ENCODE peak calls at places on chromosomes 2 and 18, in eight cellular contexts. V is Peyer's patch; B is left ventricle myocardium inferior; P is heart right ventricle; A is A549; I is fibroblast of lung; D is A673; N is effector memory CD4-positive, alpha-beta T cell. M is an unnamed sample. For H3K9me3, the result is how much of the 10 kb centered on the place peaks cover.

GRCh38 chr2:169509230-169509917 is at the start of gene KLHL41:
- DNase-seq in N (no peak), V (no peak), P (no peak), D (peak), B (no peak), I (peak), A (no peak), M (no peak)

GRCh38 chr2:59425292-59425691 is 1128.2 kb downstream of the BCL11A start:
- DNase-seq in D (no peak), V (no peak), B (no peak), A (peak), I (no peak), P (no peak), N (no peak), M (no peak)

GRCh38 chr2:162058973-162059668 is 14.9 kb downstream of the DPP4 start:
- DNase-seq in A (no peak), I (peak), D (no peak), P (no peak), N (no peak), V (no peak), B (no peak), M (no peak)

GRCh38 chr2:150023044-150023443 is 435.5 kb upstream of the MMADHC start:
- DNase-seq in D (no peak), N (no peak), P (no peak), V (no peak), A (no peak), I (peak), B (no peak), M (no peak)

GRCh38 chr2:105515581-105516415 is 116.9 kb upstream of the FHL2 start:
- DNase-seq in V (no peak), A (no peak), B (peak), I (peak), N (no peak), D (no peak), P (peak), M (no peak)

GRCh38 chr2:166516712-166517303 is 22.8 kb upstream of the SCN7A start:
- DNase-seq in P (peak), N (no peak), A (peak), I (peak), V (no peak), D (peak), B (no peak), M (no peak)

GRCh38 chr18:62183578-62184195 is 3.2 kb downstream of the PIGN start:
- DNase-seq in A (peak), B (no peak), P (peak), D (peak), I (peak), V (no peak), N (peak), M (peak)

GRCh38 chr2:235332240-235332890 is 161.5 kb upstream of the AGAP1 start:
- DNase-seq in I (no peak), D (no peak), A (no peak), P (no peak), B (no peak), V (no peak), N (no peak), M (peak)

GRCh38 chr2:138827426-138828054 is 47.4 kb upstream of the NXPH2 start:
- DNase-seq in V (no peak), N (no peak), B (no peak), D (peak), I (peak), P (no peak), A (peak), M (peak)

GRCh38 chr2:236578980-236579745 is 9.5 kb downstream of the ACKR3 start:
- DNase-seq in A (no peak), B (no peak), I (no peak), P (no peak), N (no peak), D (no peak), V (no peak), M (no peak)

GRCh38 chr2:114049826-114050225 is 159.9 kb downstream of the ACTR3 start:
- DNase-seq in B (no peak), I (no peak), D (no peak), V (no peak), P (no peak), N (no peak), A (no peak), M (peak)

GRCh38 chr2:162890690-162891311 is 52.2 kb upstream of the KCNH7 start:
- DNase-seq in D (peak), P (no peak), I (peak), N (no peak), A (peak), V (no peak), B (no peak), M (peak)

GRCh38 chr2:241123816-241124536 is 21.9 kb upstream of the MTERF4 start:
- DNase-seq in B (no peak), D (no peak), P (no peak), I (no peak), A (no peak), N (peak), V (no peak), M (no peak)

GRCh38 chr2:69335291-69335690 is 51.7 kb downstream of the GFPT1 start:
- DNase-seq in V (no peak), D (no peak), A (no peak), I (no peak), B (no peak), P (no peak), N (no peak), M (no peak)

GRCh38 chr2:193538061-193538460 is 1343.3 kb upstream of the TMEFF2 start:
- DNase-seq in V (no peak), A (no peak), B (no peak), P (no peak), N (no peak), I (no peak), D (no peak), M (no peak)

GRCh38 chr2:201137505-201138400 is 21.8 kb downstream of the CFLAR start:
- DNase-seq in P (no peak), B (no peak), D (no peak), A (no peak), N (no peak), V (no peak), I (no peak), M (peak)

GRCh38 chr18:79616651-79617518 is 62.7 kb upstream of the CTDP1 start:
- DNase-seq in B (no peak), A (no peak), N (no peak), D (peak), I (peak), P (no peak), V (no peak), M (no peak)

GRCh38 chr2:79181617-79182016 is 22.1 kb upstream of the REG3A start:
- DNase-seq in B (no peak), V (no peak), A (no peak), I (no peak), N (no peak), P (no peak), D (no peak), M (no peak)

GRCh38 chr2:179036353-179036905 is 13.5 kb downstream of the CCDC141 start:
- DNase-seq in V (no peak), B (no peak), P (peak), N (no peak), I (no peak), D (no peak), A (no peak), M (no peak)

GRCh38 chr2:134663451-134663850 is 55.3 kb downstream of the TMEM163 start:
- DNase-seq in I (no peak), A (no peak), P (no peak), V (no peak), N (no peak), D (no peak), B (no peak), M (no peak)

GRCh38 chr2:23988371-23988770 is 21.5 kb upstream of the MFSD2B start:
- DNase-seq in A (peak), D (peak), V (no peak), P (no peak), I (no peak), N (no peak), B (no peak), M (peak)

GRCh38 chr18:76707534-76707933 is 114.8 kb upstream of the ZNF236 start:
- DNase-seq in D (no peak), B (no peak), P (no peak), V (no peak), I (no peak), A (no peak), N (no peak), M (no peak)

GRCh38 chr18:9067823-9068222 is 34.7 kb upstream of the NDUFV2 start:
- DNase-seq in I (no peak), A (no peak), D (no peak), V (no peak), N (no peak), P (no peak), B (no peak), M (peak)

GRCh38 chr2:121694398-121695178 is 42.1 kb downstream of the NIFK start:
- DNase-seq in I (peak), N (no peak), A (no peak), B (no peak), V (no peak), D (no peak), P (no peak), M (no peak)

DNA sequence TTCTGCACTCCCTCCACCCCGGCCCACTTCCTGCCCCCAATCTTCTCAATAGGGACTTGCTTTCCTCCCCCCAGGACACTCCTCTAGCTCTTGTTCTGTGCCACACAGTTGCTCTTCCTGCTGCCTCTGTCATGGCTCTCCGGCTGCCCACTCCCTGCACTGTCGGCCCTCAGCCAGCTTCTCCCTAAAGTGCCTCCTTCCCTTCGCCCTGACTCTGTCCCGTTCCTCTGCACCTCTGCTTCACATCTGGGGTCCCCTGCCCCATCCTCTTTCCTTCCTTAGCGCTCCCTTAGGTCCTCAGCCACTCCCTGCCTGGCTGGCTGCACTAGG is 132.1 kb downstream of the CABLES1 start:
- DNase-seq in V (no peak), B (no peak), P (no peak), N (no peak), D (no peak), I (no peak), A (no peak), M (no peak)
- H3K9me3 ChIP-seq in V (under half), B (under half), P (under half), N (under half), D (under half), I (under half), A (under half), M (under half)

DNA sequence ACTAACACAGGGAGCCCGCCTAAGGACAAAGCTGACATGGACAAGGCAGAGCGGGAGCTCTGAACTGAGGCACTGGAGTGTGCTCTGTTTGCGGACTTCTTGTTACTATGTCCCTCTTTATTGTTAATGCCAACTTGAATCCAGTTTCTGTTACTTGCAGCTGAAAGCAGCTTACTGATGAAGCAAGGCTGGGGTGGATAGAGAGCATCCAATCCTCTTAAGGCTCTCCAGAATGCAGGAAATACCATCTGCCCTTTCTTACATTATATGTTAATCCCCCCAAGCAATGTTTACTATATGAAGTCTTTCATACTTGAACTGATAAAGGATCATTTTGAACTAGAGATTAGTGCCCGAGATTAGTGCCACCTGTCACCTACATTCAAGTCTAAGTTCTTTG is 9.4 kb downstream of the FAM210A start:
- DNase-seq in D (no peak), B (no peak), N (no peak), V (no peak), I (no peak), P (no peak), A (no peak), M (no peak)
- H3K9me3 ChIP-seq in D (under half), B (under half), N (under half), V (under half), I (under half), P (under half), A (under half), M (under half)

DNA sequence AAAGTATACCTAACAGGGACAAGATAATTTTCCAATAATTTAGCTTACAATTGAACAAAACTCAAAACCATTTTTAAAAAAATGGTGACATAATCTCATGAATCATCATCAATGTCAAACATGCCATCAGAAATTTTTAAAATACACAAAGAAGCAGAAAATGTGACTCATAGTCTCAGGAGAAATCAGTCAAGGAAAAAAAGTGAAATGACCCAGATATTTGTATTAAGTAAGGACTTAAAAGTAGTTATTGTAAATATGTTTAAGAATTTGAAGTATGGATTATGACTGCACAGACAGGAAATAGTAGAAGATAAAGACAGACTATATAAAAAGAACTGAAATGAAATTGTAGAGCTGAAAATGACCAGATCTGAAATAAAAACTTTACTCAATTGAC is 473.9 kb upstream of the SYT4 start:
- DNase-seq in D (peak), N (no peak), I (peak), V (no peak), A (no peak), P (no peak), B (no peak), M (no peak)
- H3K9me3 ChIP-seq in D (under half), N (under half), I (under half), V (under half), A (under half), P (under half), B (under half), M (under half)

GRCh38 chr2:64955467-64955866 is 33.7 kb upstream of the SLC1A4 start:
- DNase-seq in D (no peak), V (no peak), P (no peak), A (no peak), N (no peak), I (no peak), B (no peak), M (no peak)

GRCh38 chr2:64960819-64961218 is 28.4 kb upstream of the SLC1A4 start:
- DNase-seq in I (no peak), V (no peak), N (no peak), A (no peak), P (no peak), B (no peak), D (no peak), M (no peak)

GRCh38 chr2:64963719-64964118 is 25.5 kb upstream of the SLC1A4 start:
- DNase-seq in I (no peak), A (no peak), V (no peak), N (no peak), D (no peak), B (no peak), P (no peak), M (no peak)

GRCh38 chr2:64957114-64957903 is 31.9 kb upstream of the SLC1A4 start:
- DNase-seq in I (no peak), D (no peak), N (no peak), A (no peak), B (no peak), V (no peak), P (no peak), M (no peak)

GRCh38 chr2:64958556-64958955 is 30.6 kb upstream of the SLC1A4 start:
- DNase-seq in N (no peak), P (no peak), V (no peak), A (no peak), B (no peak), D (no peak), I (no peak), M (no peak)
- H3K9me3 ChIP-seq in N (under half), P (under half), V (under half), A (under half), B (under half), D (under half), I (under half), M (under half)

DNA sequence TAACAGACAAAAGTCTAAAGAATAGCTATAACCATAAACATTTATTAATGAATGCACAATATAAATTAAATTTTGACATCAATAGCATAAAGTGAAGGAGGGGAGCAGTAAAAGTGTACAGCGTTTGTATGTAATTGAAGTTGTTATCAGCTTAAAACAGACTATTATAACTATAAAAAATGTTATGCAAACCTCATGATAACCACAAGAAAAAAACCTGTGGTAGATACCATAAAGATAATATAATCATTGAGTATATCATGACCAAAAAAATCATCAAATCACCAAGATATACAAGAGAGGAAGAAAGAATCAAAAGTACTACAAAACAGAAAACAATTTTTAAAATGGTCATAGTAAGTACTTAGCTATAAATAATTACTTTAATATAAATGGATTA is 122.0 kb upstream of the ID2 start:
- DNase-seq in I (no peak), V (no peak), A (no peak), B (no peak), P (no peak), N (no peak), D (no peak), M (no peak)
- H3K9me3 ChIP-seq in I (under half), V (under half), A (under half), B (under half), P (under half), N (under half), D (under half), M (under half)

DNA sequence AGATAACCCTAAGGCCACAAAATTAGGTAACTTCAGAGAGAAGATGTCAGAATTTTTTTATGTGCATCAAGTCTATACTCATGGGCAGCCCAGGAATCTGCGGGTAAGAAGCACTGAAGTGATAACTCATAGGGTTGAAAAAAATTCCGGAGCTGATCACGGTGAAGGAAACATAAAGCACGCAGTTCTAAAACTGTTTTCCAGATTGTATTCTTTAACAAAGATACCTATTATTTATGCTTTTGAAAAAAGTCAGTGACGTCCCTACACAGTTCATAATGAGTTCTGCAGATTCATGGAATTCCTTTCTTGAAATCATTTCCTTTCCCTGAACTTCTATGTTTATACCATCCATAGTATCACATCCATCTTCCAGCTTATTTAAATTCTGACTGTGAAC is 263.4 kb downstream of the AFF3 start:
- DNase-seq in B (no peak), P (no peak), V (no peak), N (no peak), I (peak), A (no peak), D (no peak), M (peak)
- H3K9me3 ChIP-seq in B (under half), P (under half), V (under half), N (under half), I (under half), A (under half), D (under half), M (under half)

DNA sequence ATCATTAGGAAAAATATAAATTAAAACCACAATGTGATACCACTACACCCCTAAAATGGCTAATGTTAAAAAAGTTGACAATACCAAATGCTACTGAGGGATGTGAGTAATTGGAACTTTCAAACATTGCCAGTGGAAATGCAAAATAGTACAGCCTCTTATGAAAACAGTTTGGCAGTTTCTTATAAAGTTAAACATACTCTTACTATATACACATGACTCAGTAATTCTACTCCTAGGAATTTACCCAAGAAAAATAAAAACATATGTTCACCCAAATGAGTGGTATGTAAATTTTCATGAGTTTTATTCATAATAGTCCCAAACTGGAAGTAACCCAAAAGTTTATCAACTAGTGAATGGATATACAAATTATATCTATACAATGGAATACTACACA is 228.0 kb downstream of the CYP26B1 start:
- DNase-seq in I (peak), N (no peak), A (no peak), B (no peak), P (no peak), D (no peak), V (no peak), M (no peak)
- H3K9me3 ChIP-seq in I (under half), N (under half), A (under half), B (under half), P (under half), D (under half), V (under half), M (under half)

GRCh38 chr2:95138702-95139101 is 17.1 kb upstream of the MRPS5 start:
- DNase-seq in B (no peak), N (no peak), A (no peak), D (no peak), P (no peak), V (no peak), I (no peak), M (no peak)
- H3K9me3 ChIP-seq in B (half or more), N (under half), A (half or more), D (under half), P (half or more), V (under half), I (under half), M (under half)

M was measured in trophoblast cell.